ENCODE peak calls at places on chromosomes 13 and 19, in nine cellular contexts. D is stomach, A is thoracic aorta, F is AG04450, L is endodermal cell, E is tibial nerve, B is osteocyte, G is cardiac fibroblast, M is omental fat pad. U is an unnamed sample.

GRCh38 chr13:112974676-112975075 is 5.7 kb downstream of the MCF2L start:
- DNase-seq in D (no peak), A (no peak), F (no peak), L (no peak), E (no peak), B (no peak), G (no peak), M (no peak), U (no peak)

GRCh38 chr13:53694814-53695533 is 666.4 kb downstream of the OLFM4 start:
- DNase-seq in D (no peak), A (no peak), F (no peak), L (peak; percentile 52), E (no peak), B (no peak), G (no peak), M (no peak), U (no peak)

GRCh38 chr13:79777504-79777903 is 296.5 kb downstream of the NDFIP2 start:
- DNase-seq in D (no peak), A (no peak), F (no peak), L (no peak), E (no peak), B (no peak), G (no peak), M (no peak), U (no peak)

GRCh38 chr19:17479325-17479791 is 9.0 kb downstream of the SLC27A1 start:
- DNase-seq in D (no peak), A (no peak), F (no peak), L (no peak), E (no peak), B (no peak), G (peak; percentile 86), M (no peak), U (no peak)

GRCh38 chr19:19568802-19569756 is 31.0 kb downstream of the CILP2 start:
- DNase-seq in D (no peak), A (no peak), F (no peak), L (no peak), E (no peak), B (no peak), G (peak; percentile 63), M (no peak), U (no peak)

GRCh38 chr13:63288576-63288975 is 1872.9 kb upstream of the PCDH20 start:
- DNase-seq in D (no peak), A (no peak), F (no peak), L (no peak), E (no peak), B (no peak), G (peak; percentile 12), M (no peak), U (no peak)

GRCh38 chr19:281992-282391 is 9.2 kb downstream of the PLPP2 start:
- DNase-seq in D (no peak), A (no peak), F (no peak), L (peak; percentile 48), E (no peak), B (no peak), G (no peak), M (no peak), U (no peak)

GRCh38 chr19:34994643-34995471 is 5.3 kb upstream of the GRAMD1A start:
- DNase-seq in D (peak; percentile 81), A (no peak), F (no peak), L (peak; percentile 32), E (no peak), B (no peak), G (peak; percentile 54), M (no peak), U (no peak)

GRCh38 chr19:681029-681626 is 4.9 kb downstream of the FSTL3 start:
- DNase-seq in D (peak; percentile 90), A (no peak), F (no peak), L (no peak), E (peak; percentile 91), B (no peak), G (no peak), M (no peak), U (no peak)

GRCh38 chr19:18418725-18419194 is 438 bp upstream of the SSBP4 start:
- DNase-seq in D (no peak), A (no peak), F (no peak), L (no peak), E (no peak), B (peak; percentile 84), G (peak; percentile 45), M (no peak), U (no peak)

GRCh38 chr19:33245948-33246728 is 20.5 kb upstream of the SLC7A10 start:
- DNase-seq in D (no peak), A (no peak), F (no peak), L (no peak), E (no peak), B (no peak), G (no peak), M (no peak), U (no peak)

GRCh38 chr13:101941095-101941777 is 460.6 kb downstream of the FGF14 start:
- DNase-seq in D (no peak), A (no peak), F (no peak), L (peak; percentile 65), E (no peak), B (no peak), G (peak; percentile 22), M (no peak), U (no peak)
- TF ChIP-seq CTCF in D (no peak), A (no peak), F (peak; percentile 29), L (peak; percentile 70), E (no peak), B (peak; percentile 36), G (peak; percentile 37), M (no peak), U (no peak)

GRCh38 chr19:3071764-3072163 is 9.5 kb upstream of the TLE5 start:
- DNase-seq in D (no peak), A (no peak), F (no peak), L (no peak), E (no peak), B (no peak), G (no peak), M (no peak), U (no peak)

GRCh38 chr19:3066482-3067049 is 4.3 kb upstream of the TLE5 start:
- DNase-seq in D (no peak), A (no peak), F (no peak), L (no peak), E (no peak), B (no peak), G (no peak), M (no peak), U (no peak)

GRCh38 chr19:3067549-3067948 is 5.3 kb upstream of the TLE5 start:
- DNase-seq in D (no peak), A (no peak), F (no peak), L (no peak), E (no peak), B (no peak), G (no peak), M (no peak), U (no peak)

GRCh38 chr19:3065675-3066357 is 3.5 kb upstream of the TLE5 start:
- DNase-seq in D (peak; percentile 57), A (no peak), F (no peak), L (no peak), E (no peak), B (no peak), G (no peak), M (no peak), U (no peak)

GRCh38 chr19:3068071-3068470 is 5.8 kb upstream of the TLE5 start:
- DNase-seq in D (no peak), A (no peak), F (no peak), L (no peak), E (no peak), B (no peak), G (no peak), M (no peak), U (no peak)
- TF ChIP-seq CTCF in D (no peak), A (no peak), F (no peak), L (no peak), E (no peak), B (no peak), G (no peak), M (no peak), U (no peak)

DNA sequence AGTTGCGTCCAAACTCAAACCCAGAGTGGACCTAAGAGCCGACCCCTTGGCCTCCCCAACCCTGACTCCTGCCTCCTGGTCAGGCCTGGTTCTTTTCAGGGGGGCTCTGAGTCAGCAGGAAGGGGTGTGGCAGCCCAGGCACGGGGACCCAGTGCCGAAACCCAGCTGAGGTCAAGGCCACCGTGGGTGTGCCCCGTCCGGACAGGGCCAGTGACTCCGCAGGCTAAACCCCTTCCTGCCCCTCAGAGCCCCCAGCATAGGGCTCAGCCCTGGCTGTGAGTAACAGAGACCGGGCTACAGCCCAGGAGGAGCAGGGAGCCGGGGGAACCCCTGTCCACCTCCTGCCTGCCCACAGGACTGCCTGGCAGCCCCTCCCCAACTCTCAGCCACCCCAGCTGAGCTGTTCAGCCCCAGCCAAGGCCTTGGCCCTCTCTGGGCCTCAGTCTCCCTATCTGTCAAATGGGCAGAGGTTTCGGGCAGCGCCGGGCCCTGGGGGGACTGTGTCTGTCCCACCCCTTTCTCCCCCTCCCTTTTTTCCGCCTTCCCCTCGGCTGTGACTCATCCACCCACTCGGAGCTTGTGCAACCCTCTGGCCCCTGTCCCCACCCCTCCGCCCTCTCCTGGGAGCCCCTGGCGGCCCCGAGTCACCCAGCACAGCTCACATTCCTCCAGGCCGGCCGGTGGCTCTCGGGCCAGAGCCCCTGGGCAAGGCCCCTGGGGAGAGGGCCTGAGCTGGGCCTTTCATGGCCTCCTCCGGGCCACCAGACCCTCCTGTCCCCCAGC is 8.6 kb downstream of the ZBTB7A start:
- DNase-seq in D (peak; percentile 81), A (peak; percentile 84), F (peak; percentile 48), L (no peak), E (peak; percentile 80), B (no peak), G (peak; percentile 93), M (peak; percentile 79), U (peak; percentile 96)
- TF ChIP-seq CTCF in D (peak; percentile 33), A (peak; percentile 20), F (peak; percentile 20), L (no peak), E (peak; percentile 15), B (no peak), G (peak; percentile 27), M (peak; percentile 12), U (peak; percentile 39)

DNA sequence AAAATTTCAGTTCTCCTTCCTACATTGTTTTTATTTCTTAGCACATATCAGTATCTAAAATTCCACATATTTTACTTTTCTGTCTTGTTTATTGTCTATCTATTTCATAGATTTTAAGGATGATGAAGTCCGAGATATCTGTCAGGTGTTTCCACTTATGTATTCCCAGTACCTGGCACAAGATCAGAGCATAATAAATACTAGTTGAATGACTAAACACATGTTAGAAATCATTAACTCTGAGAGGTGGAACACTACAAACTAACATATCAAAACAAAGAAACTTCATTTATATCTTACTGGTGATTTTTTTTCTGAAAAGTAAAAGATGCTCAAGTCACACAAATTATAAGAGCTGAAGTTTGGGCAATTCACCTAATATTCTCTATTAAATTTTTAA is 1208.3 kb downstream of the PCDH9 start:
- DNase-seq in D (no peak), A (no peak), F (no peak), L (no peak), E (no peak), B (no peak), G (no peak), M (no peak), U (no peak)
- TF ChIP-seq CTCF in D (no peak), A (no peak), F (no peak), L (no peak), E (no peak), B (no peak), G (no peak), M (no peak), U (no peak)

DNA sequence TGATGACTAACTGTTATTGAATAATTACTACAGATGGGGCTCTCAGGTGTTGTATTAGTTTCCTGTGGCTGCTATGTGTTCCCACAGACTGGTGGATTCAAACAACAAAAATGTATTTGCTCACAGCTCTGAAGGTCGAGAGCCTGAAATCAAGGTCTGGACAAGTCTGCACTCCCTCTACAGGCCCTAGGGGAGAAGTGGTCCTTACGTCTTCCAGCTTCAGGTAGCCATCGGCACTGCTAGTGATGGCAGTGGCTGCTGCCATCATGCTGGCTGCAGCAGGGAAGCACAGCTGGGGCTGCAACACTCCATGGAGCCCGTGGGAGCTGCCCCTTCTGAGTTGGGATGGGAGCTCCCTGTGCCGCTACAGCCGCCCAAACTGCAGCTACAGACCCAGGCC is 1.9 kb downstream of the TEX26 start:
- DNase-seq in D (no peak), A (no peak), F (no peak), L (peak; percentile 78), E (no peak), B (no peak), G (no peak), M (no peak), U (no peak)
- TF ChIP-seq CTCF in D (no peak), A (no peak), F (peak; percentile 38), L (peak; percentile 78), E (no peak), B (no peak), G (peak; percentile 14), M (no peak), U (no peak)